ENCODE peak calls at places on chromosomes 13 and 19, in five cellular contexts. N, F, A, P and R are unnamed samples.

GRCh38 chr13:113431171-113431570 is 22.1 kb downstream of the ADPRHL1 start:
- DNase-seq in N (no peak), F (no peak), A (no peak), P (no peak), R (no peak)

GRCh38 chr13:80297094-80297493 is 43.8 kb downstream of the SPRY2 start:
- DNase-seq in N (no peak), F (no peak), A (no peak), P (no peak), R (no peak)

GRCh38 chr19:34145741-34146202 is 26.5 kb upstream of the LSM14A start:
- DNase-seq in N (peak), F (no peak), A (peak), P (peak), R (peak)

GRCh38 chr19:19652482-19653295 is 9.2 kb upstream of the GMIP start:
- DNase-seq in N (no peak), F (no peak), A (no peak), P (no peak), R (no peak)

GRCh38 chr19:6002591-6002990 is 24.7 kb upstream of the RANBP3 start:
- DNase-seq in N (no peak), F (no peak), A (no peak), P (no peak), R (no peak)

GRCh38 chr19:56053596-56053995 is 67.0 kb downstream of the NLRP5 start:
- DNase-seq in N (no peak), F (no peak), A (no peak), P (no peak), R (no peak)

GRCh38 chr13:111917901-111918300 is 149.0 kb upstream of the SOX1 start:
- DNase-seq in N (no peak), F (no peak), A (no peak), P (no peak), R (no peak)

GRCh38 chr13:24040835-24041234 is 119.7 kb upstream of the SPATA13 start:
- DNase-seq in N (no peak), F (no peak), A (no peak), P (no peak), R (peak)

GRCh38 chr19:50344661-50345318 is 15.6 kb upstream of the KCNC3 start:
- DNase-seq in N (no peak), F (no peak), A (no peak), P (no peak), R (no peak)

GRCh38 chr13:78881054-78881453 is 222.1 kb upstream of the OBI1 start:
- DNase-seq in N (no peak), F (no peak), A (no peak), P (no peak), R (peak)

GRCh38 chr19:2255982-2256685 is at the start of gene JSRP1:
- DNase-seq in N (no peak), F (no peak), A (no peak), P (no peak), R (peak)

GRCh38 chr19:18263324-18264215 is 10.7 kb downstream of the IQCN start:
- DNase-seq in N (no peak), F (no peak), A (no peak), P (no peak), R (no peak)

GRCh38 chr19:29609636-29610035 is 3.6 kb downstream of the POP4 start:
- DNase-seq in N (no peak), F (no peak), A (no peak), P (no peak), R (no peak)

GRCh38 chr19:55391702-55392615 is 6.2 kb downstream of the RPL28 start:
- DNase-seq in N (no peak), F (peak), A (no peak), P (no peak), R (no peak)

GRCh38 chr13:108342369-108343289 is 73.1 kb downstream of the TNFSF13B start:
- DNase-seq in N (no peak), F (peak), A (no peak), P (peak), R (peak)

GRCh38 chr19:52139291-52140076 is at the start of gene ZNF616:
- DNase-seq in N (peak), F (peak), A (peak), P (peak), R (peak)

GRCh38 chr13:98570929-98571372 is 6.0 kb downstream of the STK24 start:
- DNase-seq in N (peak), F (no peak), A (no peak), P (peak), R (no peak)

GRCh38 chr13:101523732-101524131 is 71.3 kb downstream of the ITGBL1 start:
- DNase-seq in N (no peak), F (peak), A (peak), P (no peak), R (no peak)

GRCh38 chr13:76937416-76937815 is 10.9 kb upstream of the ACOD1 start:
- DNase-seq in N (peak), F (peak), A (no peak), P (no peak), R (no peak)

GRCh38 chr13:96821381-96821780 is 172.9 kb downstream of the OXGR1 start:
- DNase-seq in N (no peak), F (no peak), A (no peak), P (no peak), R (no peak)

GRCh38 chr13:31540316-31540715 is 199.0 kb upstream of the RXFP2 start:
- DNase-seq in N (no peak), F (no peak), A (no peak), P (peak), R (no peak)

GRCh38 chr13:112850273-112850672 is 118.7 kb upstream of the MCF2L start:
- DNase-seq in N (no peak), F (no peak), A (no peak), P (no peak), R (no peak)

GRCh38 chr19:30227661-30228112 is 144.5 kb upstream of the ZNF536 start:
- DNase-seq in N (peak), F (no peak), A (peak), P (peak), R (peak)

GRCh38 chr13:52651880-52652169 is 811 bp upstream of the SUGT1 start:
- DNase-seq in N (no peak), F (peak), A (no peak), P (no peak), R (no peak)

GRCh38 chr19:33274663-33275558 is 27.4 kb downstream of the CEBPA start:
- DNase-seq in N (no peak), F (no peak), A (no peak), P (no peak), R (no peak)

GRCh38 chr13:27605610-27606200 is 14.6 kb downstream of the LNX2 start:
- DNase-seq in N (no peak), F (no peak), A (no peak), P (no peak), R (no peak)

GRCh38 chr19:35290381-35291135 is 1.4 kb upstream of the MAG start:
- DNase-seq in N (no peak), F (no peak), A (no peak), P (no peak), R (no peak)

GRCh38 chr13:60139272-60139671 is 24.5 kb downstream of the DIAPH3 start:
- DNase-seq in N (no peak), F (no peak), A (no peak), P (no peak), R (no peak)

GRCh38 chr13:95481051-95481775 is 71.3 kb upstream of the CLDN10 start:
- DNase-seq in N (no peak), F (no peak), A (no peak), P (no peak), R (no peak)

GRCh38 chr19:32309711-32310390 is 35.6 kb upstream of the ZNF507 start:
- DNase-seq in N (peak), F (no peak), A (no peak), P (no peak), R (no peak)

GRCh38 chr13:111005808-111006494 is 91.1 kb upstream of the ANKRD10 start:
- DNase-seq in N (no peak), F (no peak), A (no peak), P (no peak), R (peak)

GRCh38 chr13:68540244-68540643 is 1310.1 kb upstream of the PCDH9 start:
- DNase-seq in N (no peak), F (no peak), A (no peak), P (no peak), R (no peak)

GRCh38 chr13:112027250-112027649 is 39.7 kb upstream of the SOX1 start:
- DNase-seq in N (no peak), F (no peak), A (no peak), P (no peak), R (no peak)

GRCh38 chr13:48411281-48412099 is 1.4 kb downstream of the LPAR6 start:
- DNase-seq in N (no peak), F (no peak), A (no peak), P (peak), R (no peak)

GRCh38 chr19:8367327-8368001 is 3.5 kb downstream of the ANGPTL4 start:
- DNase-seq in N (peak), F (peak), A (peak), P (peak), R (peak)

GRCh38 chr13:36807616-36808015 is 11.4 kb upstream of the RFXAP start:
- DNase-seq in N (no peak), F (no peak), A (no peak), P (no peak), R (no peak)